ENCODE peak calls at places on chromosomes 13 and 19, in four cellular contexts. One of them, this sample, is unnamed.

GRCh38 chr19:8580710-8581281 is 3.6 kb upstream of the MYO1F start:
- DNase-seq in upper lobe of left lung: peak; percentile 95
- DNase-seq in transverse colon: peak; percentile 85
- DNase-seq in upper lobe of right lung: peak; percentile 89
- DNase-seq in this sample: peak; percentile 85

GRCh38 chr13:58480011-58480410 is 848.5 kb downstream of the PCDH17 start:
- DNase-seq in transverse colon: no peak
- DNase-seq in upper lobe of right lung: no peak
- DNase-seq in upper lobe of left lung: no peak
- DNase-seq in this sample: no peak

GRCh38 chr13:25213716-25214115 is 41.6 kb upstream of the AMER2 start:
- DNase-seq in upper lobe of left lung: no peak
- DNase-seq in transverse colon: no peak
- DNase-seq in upper lobe of right lung: no peak
- DNase-seq in this sample: no peak

GRCh38 chr19:52981329-52981728 is 18.6 kb upstream of the ZNF816 start:
- DNase-seq in transverse colon: no peak
- DNase-seq in upper lobe of right lung: no peak
- DNase-seq in upper lobe of left lung: no peak
- DNase-seq in this sample: no peak

GRCh38 chr13:81639984-81640582 is 1299.2 kb upstream of the SPRY2 start:
- DNase-seq in transverse colon: no peak
- DNase-seq in upper lobe of right lung: no peak
- DNase-seq in upper lobe of left lung: no peak
- DNase-seq in this sample: no peak

GRCh38 chr19:46296722-46297431 is at the start of gene HIF3A:
- DNase-seq in transverse colon: peak; percentile 81
- DNase-seq in upper lobe of left lung: peak; percentile 74
- DNase-seq in upper lobe of right lung: peak; percentile 86
- DNase-seq in this sample: peak; percentile 82

GRCh38 chr13:110838867-110839538 is 75.9 kb downstream of the ANKRD10 start:
- DNase-seq in upper lobe of left lung: no peak
- DNase-seq in transverse colon: no peak
- DNase-seq in upper lobe of right lung: no peak
- DNase-seq in this sample: no peak

GRCh38 chr19:14731200-14731599 is 41.4 kb downstream of the ZNF333 start:
- DNase-seq in transverse colon: no peak
- DNase-seq in upper lobe of left lung: no peak
- DNase-seq in upper lobe of right lung: no peak
- DNase-seq in this sample: no peak

GRCh38 chr19:19426216-19426615 is 20.7 kb downstream of the GATAD2A start:
- DNase-seq in upper lobe of left lung: no peak
- DNase-seq in upper lobe of right lung: no peak
- DNase-seq in transverse colon: no peak
- DNase-seq in this sample: no peak

GRCh38 chr13:73272831-73273230 is 214.0 kb downstream of the KLF5 start:
- DNase-seq in upper lobe of right lung: no peak
- DNase-seq in upper lobe of left lung: no peak
- DNase-seq in transverse colon: no peak
- DNase-seq in this sample: no peak

GRCh38 chr13:53250272-53250875 is 221.8 kb downstream of the OLFM4 start:
- DNase-seq in upper lobe of right lung: no peak
- DNase-seq in transverse colon: no peak
- DNase-seq in upper lobe of left lung: no peak
- DNase-seq in this sample: no peak

GRCh38 chr13:25686831-25687495 is 315.2 kb downstream of the ATP8A2 start:
- DNase-seq in upper lobe of left lung: no peak
- DNase-seq in upper lobe of right lung: no peak
- DNase-seq in transverse colon: no peak
- DNase-seq in this sample: no peak

GRCh38 chr19:2186071-2186846 is 22.5 kb downstream of the DOT1L start:
- DNase-seq in transverse colon: peak; percentile 69
- DNase-seq in upper lobe of right lung: peak; percentile 83
- DNase-seq in upper lobe of left lung: peak; percentile 83
- DNase-seq in this sample: no peak

GRCh38 chr19:5942991-5943390 is 28.9 kb downstream of the CAPS start:
- DNase-seq in transverse colon: no peak
- DNase-seq in upper lobe of left lung: no peak
- DNase-seq in upper lobe of right lung: no peak
- DNase-seq in this sample: no peak

GRCh38 chr13:23615677-23616076 is 45.5 kb downstream of the TNFRSF19 start:
- DNase-seq in upper lobe of left lung: no peak
- DNase-seq in upper lobe of right lung: no peak
- DNase-seq in transverse colon: no peak
- DNase-seq in this sample: no peak

GRCh38 chr13:54445453-54445852 is 1416.8 kb downstream of the OLFM4 start:
- DNase-seq in upper lobe of right lung: no peak
- DNase-seq in transverse colon: no peak
- DNase-seq in upper lobe of left lung: no peak
- DNase-seq in this sample: no peak

GRCh38 chr19:35495107-35496064 is 5.1 kb upstream of the KRTDAP start:
- DNase-seq in transverse colon: peak; percentile 59
- DNase-seq in upper lobe of left lung: peak; percentile 77
- DNase-seq in upper lobe of right lung: peak; percentile 86
- DNase-seq in this sample: peak; percentile 70

GRCh38 chr13:105177265-105177900 is 1358.1 kb downstream of the EFNB2 start:
- DNase-seq in upper lobe of left lung: no peak
- DNase-seq in transverse colon: no peak
- DNase-seq in upper lobe of right lung: no peak
- DNase-seq in this sample: no peak

GRCh38 chr19:17777840-17778620 is 16.9 kb upstream of the B3GNT3 start:
- DNase-seq in upper lobe of right lung: peak; percentile 90
- DNase-seq in upper lobe of left lung: peak; percentile 93
- DNase-seq in transverse colon: peak; percentile 80
- DNase-seq in this sample: peak; percentile 62

GRCh38 chr19:6412111-6412999 is 12.3 kb downstream of the KHSRP start:
- DNase-seq in upper lobe of right lung: peak; percentile 66
- DNase-seq in upper lobe of left lung: no peak
- DNase-seq in transverse colon: peak; percentile 71
- DNase-seq in this sample: peak; percentile 80

GRCh38 chr19:13102666-13103584 is at the start of gene LYL1:
- DNase-seq in transverse colon: peak; percentile 76
- DNase-seq in upper lobe of right lung: peak; percentile 90
- DNase-seq in upper lobe of left lung: peak; percentile 94
- DNase-seq in this sample: peak; percentile 84

GRCh38 chr13:46359731-46360130 is 27.3 kb downstream of the RUBCNL start:
- DNase-seq in upper lobe of right lung: no peak
- DNase-seq in upper lobe of left lung: no peak
- DNase-seq in transverse colon: no peak
- DNase-seq in this sample: no peak

GRCh38 chr13:46355906-46356305 is 31.1 kb downstream of the RUBCNL start:
- DNase-seq in upper lobe of right lung: no peak
- DNase-seq in transverse colon: no peak
- DNase-seq in upper lobe of left lung: no peak
- DNase-seq in this sample: no peak

GRCh38 chr13:46352810-46353209 is 34.2 kb downstream of the RUBCNL start:
- DNase-seq in upper lobe of left lung: no peak
- DNase-seq in transverse colon: no peak
- DNase-seq in upper lobe of right lung: peak; percentile 67
- DNase-seq in this sample: no peak

GRCh38 chr13:46354143-46355087 is 32.6 kb downstream of the RUBCNL start:
- DNase-seq in transverse colon: no peak
- DNase-seq in upper lobe of right lung: no peak
- DNase-seq in upper lobe of left lung: no peak
- DNase-seq in this sample: no peak

DNA sequence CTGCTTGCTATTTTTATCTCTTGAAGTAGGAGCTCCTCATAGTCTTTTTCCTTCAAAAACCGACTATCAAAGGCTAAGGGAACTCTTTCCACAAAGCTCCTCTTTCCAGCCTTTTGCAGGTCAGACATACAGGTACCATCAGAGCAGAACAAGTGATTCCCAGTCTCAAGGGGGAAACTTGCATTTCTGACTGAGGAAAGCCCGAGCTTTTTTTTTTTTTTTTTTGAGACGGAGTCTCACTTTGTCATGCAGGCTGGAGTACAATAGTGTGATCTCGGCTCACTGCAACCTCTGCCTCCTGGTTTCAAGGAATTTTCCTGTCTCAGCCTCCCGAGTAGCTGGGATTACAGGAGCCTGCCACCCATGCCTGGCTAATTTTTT is 32.0 kb downstream of the RUBCNL start:
- DNase-seq in upper lobe of right lung: no peak
- DNase-seq in transverse colon: no peak
- DNase-seq in upper lobe of left lung: no peak
- DNase-seq in this sample: no peak
- H3K4me3 ChIP-seq in upper lobe of right lung: no peak overlapping the region
- H3K4me3 ChIP-seq in transverse colon: no peak overlapping the region
- H3K4me3 ChIP-seq in upper lobe of left lung: no peak overlapping the region
- H3K4me3 ChIP-seq in this sample: no peak overlapping the region

GRCh38 chr13:99984463-99985242 is 3.1 kb downstream of the ZIC2 start:
- DNase-seq in upper lobe of left lung: no peak
- DNase-seq in upper lobe of right lung: no peak
- DNase-seq in transverse colon: no peak
- DNase-seq in this sample: no peak
- H3K4me3 ChIP-seq in upper lobe of left lung: no peak overlapping the region
- H3K4me3 ChIP-seq in upper lobe of right lung: no peak overlapping the region
- H3K4me3 ChIP-seq in transverse colon: no peak overlapping the region
- H3K4me3 ChIP-seq in this sample: no peak overlapping the region

GRCh38 chr13:114110091-114110829 is 22.2 kb downstream of the RASA3 start:
- DNase-seq in upper lobe of left lung: peak; percentile 84
- DNase-seq in transverse colon: peak; percentile 68
- DNase-seq in upper lobe of right lung: peak; percentile 78
- DNase-seq in this sample: peak; percentile 88
- H3K4me3 ChIP-seq in upper lobe of left lung: no peak overlapping the region
- H3K4me3 ChIP-seq in transverse colon: no peak overlapping the region
- H3K4me3 ChIP-seq in upper lobe of right lung: no peak overlapping the region
- H3K4me3 ChIP-seq in this sample: no peak overlapping the region

GRCh38 chr13:47858042-47858677 is 142.9 kb downstream of the SUCLA2 start:
- DNase-seq in transverse colon: no peak
- DNase-seq in upper lobe of right lung: no peak
- DNase-seq in upper lobe of left lung: no peak
- DNase-seq in this sample: no peak
- H3K4me3 ChIP-seq in transverse colon: no peak overlapping the region
- H3K4me3 ChIP-seq in upper lobe of right lung: no peak overlapping the region
- H3K4me3 ChIP-seq in upper lobe of left lung: no peak overlapping the region
- H3K4me3 ChIP-seq in this sample: no peak overlapping the region

DNA sequence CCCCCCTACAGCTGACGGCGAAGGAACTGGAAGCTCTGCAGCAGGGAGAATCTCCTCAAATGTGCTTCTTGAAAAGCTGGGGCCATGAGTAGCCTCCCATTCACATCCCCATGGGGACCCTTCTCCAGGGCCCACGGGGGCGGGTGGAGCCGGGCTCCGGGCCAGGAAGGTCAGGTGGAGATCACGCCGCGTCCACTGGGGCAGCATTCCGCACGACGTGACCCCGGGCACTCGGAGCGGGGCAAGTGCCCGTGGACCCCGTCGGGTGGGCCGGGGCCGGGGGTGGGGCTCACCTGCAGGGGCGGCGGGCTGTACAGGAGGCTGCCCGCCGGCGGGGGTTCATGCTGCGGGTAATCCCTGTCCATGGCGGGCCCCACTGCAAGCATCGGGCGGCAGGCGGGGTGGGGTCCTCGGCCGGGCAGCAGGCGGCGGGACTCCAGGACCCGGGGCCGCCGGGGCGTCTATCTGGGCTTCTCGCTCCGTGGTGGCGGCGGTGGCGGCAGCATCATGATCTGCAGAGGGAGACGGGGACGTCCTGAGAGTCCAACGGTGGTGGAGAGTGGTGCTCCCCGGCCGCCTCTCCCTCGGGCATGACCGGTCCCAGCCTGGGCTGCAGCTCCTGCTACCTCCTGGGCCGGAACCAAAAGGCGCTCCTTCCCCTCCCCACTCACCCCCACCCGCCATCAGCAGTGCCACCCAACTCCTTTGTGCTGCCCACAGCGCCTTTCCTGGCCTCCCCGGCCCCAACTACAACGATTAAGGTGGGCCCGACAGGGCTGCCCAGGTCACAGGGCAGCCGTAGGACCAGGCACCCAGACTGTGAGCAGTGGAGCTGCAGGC is 20.0 kb downstream of the SBNO2 start:
- DNase-seq in upper lobe of right lung: peak; percentile 76
- DNase-seq in transverse colon: no peak
- DNase-seq in upper lobe of left lung: peak; percentile 86
- DNase-seq in this sample: no peak
- H3K4me3 ChIP-seq in upper lobe of right lung: peak overlapping the region; percentile 45
- H3K4me3 ChIP-seq in transverse colon: no peak overlapping the region
- H3K4me3 ChIP-seq in upper lobe of left lung: peak overlapping the region; percentile 29
- H3K4me3 ChIP-seq in this sample: peak overlapping the region; percentile 31

GRCh38 chr19:48489608-48490216 is 20.5 kb downstream of the CYTH2 start:
- DNase-seq in transverse colon: peak; percentile 91
- DNase-seq in upper lobe of left lung: peak; percentile 93
- DNase-seq in upper lobe of right lung: peak; percentile 90
- DNase-seq in this sample: peak; percentile 89

GRCh38 chr19:48493718-48494515 is 17.7 kb downstream of the LMTK3 start:
- DNase-seq in upper lobe of right lung: no peak
- DNase-seq in transverse colon: no peak
- DNase-seq in upper lobe of left lung: no peak
- DNase-seq in this sample: no peak

GRCh38 chr19:48492925-48493717 is 18.5 kb downstream of the LMTK3 start:
- DNase-seq in transverse colon: peak; percentile 98
- DNase-seq in upper lobe of right lung: peak; percentile 98
- DNase-seq in upper lobe of left lung: peak; percentile 98
- DNase-seq in this sample: peak; percentile 99

GRCh38 chr19:48491793-48492123 is 19.9 kb downstream of the LMTK3 start:
- DNase-seq in transverse colon: no peak
- DNase-seq in upper lobe of left lung: no peak
- DNase-seq in upper lobe of right lung: no peak
- DNase-seq in this sample: no peak

DNA sequence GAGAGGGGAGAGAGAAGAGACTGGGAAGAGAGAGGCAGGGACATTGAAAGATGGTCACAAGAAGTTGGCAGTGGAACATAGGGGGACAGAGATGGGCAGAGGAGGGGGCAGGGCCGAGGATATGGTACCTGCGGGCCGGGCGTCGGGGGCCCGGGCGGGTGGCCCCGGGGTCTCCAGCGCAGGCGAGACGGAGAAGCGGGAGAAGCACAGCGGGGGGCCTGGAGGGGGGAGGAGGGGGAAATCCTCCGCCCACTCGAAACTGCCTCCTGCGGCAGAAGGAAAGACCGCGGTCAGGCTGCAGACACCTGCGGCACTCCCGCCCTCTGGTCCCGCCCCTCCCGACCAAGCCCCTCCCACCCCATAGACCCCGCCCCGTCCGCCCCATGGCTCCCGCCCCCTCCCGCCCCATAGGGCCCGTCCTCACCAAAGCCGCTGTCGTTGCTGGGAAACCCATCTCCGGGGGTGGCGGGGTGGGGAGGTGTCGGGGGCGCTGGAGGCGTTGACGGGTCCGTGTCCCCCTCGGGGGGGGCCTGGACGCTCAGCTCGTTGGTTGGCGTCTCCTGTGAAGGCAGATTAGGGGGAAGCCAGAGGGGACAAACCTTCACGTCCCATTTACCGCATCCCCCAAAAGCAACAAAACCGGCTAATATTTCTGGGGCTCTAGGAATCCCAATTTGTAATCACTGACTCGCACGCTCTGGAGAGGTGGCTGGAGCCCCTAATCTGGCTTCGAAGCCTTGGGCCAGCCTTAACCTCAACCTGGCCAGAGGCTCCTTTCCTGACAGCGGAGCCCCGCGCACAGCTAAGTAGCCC is 20.4 kb downstream of the LMTK3 start:
- DNase-seq in transverse colon: peak; percentile 66
- DNase-seq in upper lobe of left lung: peak; percentile 83
- DNase-seq in upper lobe of right lung: peak; percentile 79
- DNase-seq in this sample: peak; percentile 56
- H3K4me3 ChIP-seq in transverse colon: no peak overlapping the region
- H3K4me3 ChIP-seq in upper lobe of left lung: peak overlapping the region; percentile 2
- H3K4me3 ChIP-seq in upper lobe of right lung: no peak overlapping the region
- H3K4me3 ChIP-seq in this sample: peak overlapping the region; percentile 30